ENCODE peak calls at places on chromosomes 12 and 14, in four cellular contexts. F is cortex of kidney, Y is mesenchymal stem cell, B is endothelial cell. V is an unnamed sample.

GRCh38 chr12:32666510-32666909 is 12.6 kb upstream of the DNM1L start:
- DNase-seq in F (no peak), Y (no peak), B (no peak), V (no peak)

GRCh38 chr12:53201170-53201541 is 5.9 kb downstream of the ITGB7 start:
- DNase-seq in F (no peak), Y (peak), B (no peak), V (no peak)

GRCh38 chr14:106848330-106849121 is 1322.1 kb downstream of the TMEM121 start:
- DNase-seq in F (no peak), Y (no peak), B (no peak), V (no peak)

GRCh38 chr12:100427078-100427477 is 46.6 kb upstream of the NR1H4 start:
- DNase-seq in F (no peak), Y (peak), B (no peak), V (no peak)

GRCh38 chr14:30191639-30192279 is 264.1 kb upstream of the PRKD1 start:
- DNase-seq in F (no peak), Y (no peak), B (no peak), V (no peak)

GRCh38 chr12:16163891-16164290 is 113.6 kb downstream of the SLC15A5 start:
- DNase-seq in F (no peak), Y (no peak), B (no peak), V (no peak)

GRCh38 chr12:41795066-41795465 is 349.6 kb downstream of the GXYLT1 start:
- DNase-seq in F (no peak), Y (no peak), B (no peak), V (no peak)

GRCh38 chr12:22899184-22899583 is 274.2 kb downstream of the ETNK1 start:
- DNase-seq in F (no peak), Y (no peak), B (peak), V (no peak)

GRCh38 chr14:23066855-23067744 is 9.8 kb upstream of the CDH24 start:
- DNase-seq in F (no peak), Y (no peak), B (no peak), V (no peak)

GRCh38 chr12:124148481-124148880 is 146.4 kb upstream of the RFLNA start:
- DNase-seq in F (no peak), Y (no peak), B (no peak), V (no peak)

GRCh38 chr12:3628629-3629028 is 124.3 kb downstream of the CRACR2A start:
- DNase-seq in F (no peak), Y (no peak), B (no peak), V (no peak)

GRCh38 chr14:106318700-106319099 is 792.3 kb downstream of the TMEM121 start:
- DNase-seq in F (no peak), Y (no peak), B (no peak), V (no peak)

GRCh38 chr14:49303952-49304516 is 282.1 kb downstream of the RPS29 start:
- DNase-seq in F (no peak), Y (peak), B (peak), V (no peak)

GRCh38 chr14:57831981-57832380 is 33.9 kb downstream of the SLC35F4 start:
- DNase-seq in F (no peak), Y (no peak), B (peak), V (no peak)

GRCh38 chr14:77024171-77024627 is 4.3 kb downstream of the IRF2BPL start:
- DNase-seq in F (no peak), Y (peak), B (no peak), V (peak)

GRCh38 chr12:65313704-65314317 is 35.3 kb downstream of the MSRB3 start:
- DNase-seq in F (no peak), Y (peak), B (no peak), V (no peak)

GRCh38 chr14:96198430-96199133 is 6.1 kb upstream of the BDKRB2 start:
- DNase-seq in F (no peak), Y (no peak), B (no peak), V (no peak)

GRCh38 chr14:102782974-102783373 is 5.7 kb downstream of the TRAF3 start:
- DNase-seq in F (no peak), Y (no peak), B (no peak), V (no peak)

GRCh38 chr12:120316798-120317257 is 10.8 kb downstream of the PLA2G1B start:
- DNase-seq in F (no peak), Y (no peak), B (no peak), V (no peak)

GRCh38 chr12:96889273-96889933 is 17.7 kb upstream of the NEDD1 start:
- DNase-seq in F (no peak), Y (no peak), B (no peak), V (no peak)

GRCh38 chr14:51865953-51866747 is 5.7 kb downstream of the GNG2 start:
- DNase-seq in F (no peak), Y (no peak), B (no peak), V (no peak)

GRCh38 chr12:6461401-6462233 is 8.9 kb downstream of the VAMP1 start:
- DNase-seq in F (no peak), Y (no peak), B (no peak), V (peak)

GRCh38 chr12:67366530-67367196 is 97.5 kb downstream of the CAND1 start:
- DNase-seq in F (no peak), Y (peak), B (no peak), V (no peak)

GRCh38 chr14:61246721-61247120 is 34.4 kb downstream of the TMEM30B start:
- DNase-seq in F (no peak), Y (no peak), B (no peak), V (no peak)

GRCh38 chr12:28974166-28974565 is 174.9 kb upstream of the FAR2 start:
- DNase-seq in F (no peak), Y (peak), B (no peak), V (no peak)